ENCODE peak calls at places on chromosomes 5 and 9, in five cellular contexts. One of them, this sample, is unnamed.

GRCh38 chr9:91758491-91758981 is 191.5 kb downstream of the ROR2 start:
- DNase-seq in Calu3: peak
- DNase-seq in fibroblast of pulmonary artery: peak
- DNase-seq in neural crest cell: peak
- DNase-seq in endothelial cell: peak
- DNase-seq in this sample: peak

GRCh38 chr5:135392256-135392655 is 6.8 kb downstream of the MACROH2A1 start:
- DNase-seq in neural crest cell: no peak
- DNase-seq in Calu3: no peak
- DNase-seq in fibroblast of pulmonary artery: peak
- DNase-seq in endothelial cell: no peak
- DNase-seq in this sample: no peak

GRCh38 chr9:15189491-15189890 is 117.5 kb downstream of the TTC39B start:
- DNase-seq in neural crest cell: no peak
- DNase-seq in Calu3: no peak
- DNase-seq in fibroblast of pulmonary artery: no peak
- DNase-seq in endothelial cell: no peak
- DNase-seq in this sample: no peak

GRCh38 chr5:84642795-84643194 is 258.1 kb upstream of the EDIL3 start:
- DNase-seq in neural crest cell: no peak
- DNase-seq in fibroblast of pulmonary artery: peak
- DNase-seq in endothelial cell: no peak
- DNase-seq in Calu3: no peak
- DNase-seq in this sample: no peak

GRCh38 chr9:116504081-116504480 is 183.0 kb upstream of the TRIM32 start:
- DNase-seq in neural crest cell: no peak
- DNase-seq in Calu3: no peak
- DNase-seq in fibroblast of pulmonary artery: no peak
- DNase-seq in endothelial cell: no peak
- DNase-seq in this sample: no peak

GRCh38 chr5:10077721-10078551 is 171.8 kb downstream of the ATPSCKMT start:
- DNase-seq in neural crest cell: no peak
- DNase-seq in endothelial cell: no peak
- DNase-seq in Calu3: no peak
- DNase-seq in fibroblast of pulmonary artery: no peak
- DNase-seq in this sample: no peak

GRCh38 chr9:98383758-98384157 is 128.3 kb upstream of the TBC1D2 start:
- DNase-seq in neural crest cell: no peak
- DNase-seq in Calu3: no peak
- DNase-seq in endothelial cell: no peak
- DNase-seq in fibroblast of pulmonary artery: peak
- DNase-seq in this sample: no peak

GRCh38 chr9:75950983-75951382 is 60.5 kb downstream of the PCSK5 start:
- DNase-seq in neural crest cell: no peak
- DNase-seq in fibroblast of pulmonary artery: peak
- DNase-seq in endothelial cell: no peak
- DNase-seq in Calu3: no peak
- DNase-seq in this sample: no peak

GRCh38 chr5:152443935-152444334 is 38.9 kb upstream of the NMUR2 start:
- DNase-seq in fibroblast of pulmonary artery: no peak
- DNase-seq in endothelial cell: no peak
- DNase-seq in neural crest cell: no peak
- DNase-seq in Calu3: no peak
- DNase-seq in this sample: no peak

GRCh38 chr9:95857122-95857521 is 18.4 kb upstream of the ERCC6L2 start:
- DNase-seq in endothelial cell: no peak
- DNase-seq in fibroblast of pulmonary artery: peak
- DNase-seq in Calu3: peak
- DNase-seq in neural crest cell: no peak
- DNase-seq in this sample: peak

GRCh38 chr5:103211858-103212500 is 46.6 kb upstream of the MACIR start:
- DNase-seq in Calu3: no peak
- DNase-seq in endothelial cell: no peak
- DNase-seq in fibroblast of pulmonary artery: peak
- DNase-seq in neural crest cell: no peak
- DNase-seq in this sample: no peak

GRCh38 chr5:135038829-135039525 is 4.9 kb upstream of the PITX1 start:
- DNase-seq in Calu3: peak
- DNase-seq in neural crest cell: no peak
- DNase-seq in fibroblast of pulmonary artery: no peak
- DNase-seq in endothelial cell: no peak
- DNase-seq in this sample: no peak

GRCh38 chr5:20575515-20575914 is 587.5 kb upstream of the CDH18 start:
- DNase-seq in fibroblast of pulmonary artery: no peak
- DNase-seq in neural crest cell: no peak
- DNase-seq in endothelial cell: no peak
- DNase-seq in Calu3: no peak
- DNase-seq in this sample: no peak

GRCh38 chr5:1171340-1171941 is 30.0 kb upstream of the SLC6A19 start:
- DNase-seq in Calu3: no peak
- DNase-seq in fibroblast of pulmonary artery: peak
- DNase-seq in endothelial cell: no peak
- DNase-seq in neural crest cell: no peak
- DNase-seq in this sample: no peak

GRCh38 chr5:73682176-73682575 is 56.2 kb downstream of the ARHGEF28 start:
- DNase-seq in endothelial cell: no peak
- DNase-seq in fibroblast of pulmonary artery: no peak
- DNase-seq in Calu3: no peak
- DNase-seq in neural crest cell: no peak
- DNase-seq in this sample: no peak

GRCh38 chr9:130073373-130073772 is 19.7 kb downstream of the GPR107 start:
- DNase-seq in fibroblast of pulmonary artery: peak
- DNase-seq in neural crest cell: no peak
- DNase-seq in Calu3: no peak
- DNase-seq in endothelial cell: peak
- DNase-seq in this sample: no peak

GRCh38 chr5:55495216-55495615 is 39.5 kb downstream of the PLPP1 start:
- DNase-seq in endothelial cell: no peak
- DNase-seq in neural crest cell: no peak
- DNase-seq in Calu3: no peak
- DNase-seq in fibroblast of pulmonary artery: no peak
- DNase-seq in this sample: no peak

GRCh38 chr9:6681147-6681956 is 35.8 kb upstream of the GLDC start:
- DNase-seq in Calu3: peak
- DNase-seq in fibroblast of pulmonary artery: peak
- DNase-seq in endothelial cell: peak
- DNase-seq in neural crest cell: peak
- DNase-seq in this sample: peak

GRCh38 chr9:6681957-6682501 is 36.5 kb upstream of the GLDC start:
- DNase-seq in Calu3: no peak
- DNase-seq in endothelial cell: no peak
- DNase-seq in neural crest cell: no peak
- DNase-seq in fibroblast of pulmonary artery: no peak
- DNase-seq in this sample: no peak

GRCh38 chr9:6689893-6690634 is 44.5 kb upstream of the GLDC start:
- DNase-seq in fibroblast of pulmonary artery: no peak
- DNase-seq in neural crest cell: no peak
- DNase-seq in endothelial cell: no peak
- DNase-seq in Calu3: no peak
- DNase-seq in this sample: no peak

GRCh38 chr9:6687180-6687579 is 41.7 kb upstream of the GLDC start:
- DNase-seq in endothelial cell: no peak
- DNase-seq in Calu3: no peak
- DNase-seq in fibroblast of pulmonary artery: no peak
- DNase-seq in neural crest cell: no peak
- DNase-seq in this sample: no peak

GRCh38 chr9:6686396-6686795 is 40.9 kb upstream of the GLDC start:
- DNase-seq in endothelial cell: no peak
- DNase-seq in fibroblast of pulmonary artery: peak
- DNase-seq in Calu3: no peak
- DNase-seq in neural crest cell: no peak
- DNase-seq in this sample: no peak
- TF ChIP-seq CTCF in endothelial cell: no peak
- TF ChIP-seq CTCF in fibroblast of pulmonary artery: peak
- TF ChIP-seq CTCF in Calu3: no peak
- TF ChIP-seq CTCF in neural crest cell: no peak
- TF ChIP-seq CTCF in this sample: no peak

DNA sequence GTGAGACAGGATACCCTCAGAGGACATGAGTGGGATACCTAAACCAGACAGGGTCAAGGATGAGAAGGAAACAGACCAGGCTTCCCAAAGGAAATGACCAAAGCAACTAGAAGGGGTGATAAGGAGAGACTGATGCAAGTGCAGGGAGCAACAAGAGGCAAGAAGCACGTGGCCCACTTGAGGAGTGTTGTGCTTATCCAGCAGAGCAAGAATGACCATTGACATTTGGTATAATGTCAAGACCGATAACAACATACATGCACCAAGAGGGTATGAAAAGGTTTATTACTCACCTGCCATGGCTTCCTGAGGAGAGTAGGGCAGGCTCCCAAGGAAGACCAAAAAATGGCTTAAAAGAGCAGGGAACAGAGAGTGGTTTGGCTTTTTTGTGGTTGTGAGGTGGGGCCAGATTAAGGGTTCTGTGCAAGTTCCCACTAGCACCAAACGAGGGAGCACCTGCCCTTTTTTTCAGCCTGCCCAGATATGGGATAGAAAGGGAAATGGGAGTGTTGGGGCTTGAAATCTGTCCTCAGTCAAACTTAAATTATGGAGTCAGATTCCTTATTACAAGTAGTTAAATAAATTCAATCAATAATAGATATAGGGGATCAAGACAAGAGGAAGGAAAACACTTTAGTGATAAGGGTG is 513.6 kb downstream of the RASEF start:
- DNase-seq in neural crest cell: no peak
- DNase-seq in Calu3: no peak
- DNase-seq in endothelial cell: no peak
- DNase-seq in fibroblast of pulmonary artery: no peak
- DNase-seq in this sample: no peak
- TF ChIP-seq CTCF in neural crest cell: no peak
- TF ChIP-seq CTCF in Calu3: no peak
- TF ChIP-seq CTCF in endothelial cell: no peak
- TF ChIP-seq CTCF in fibroblast of pulmonary artery: no peak
- TF ChIP-seq CTCF in this sample: no peak

GRCh38 chr5:16160706-16161105 is 18.9 kb downstream of the MARCHF11 start:
- DNase-seq in endothelial cell: peak
- DNase-seq in neural crest cell: peak
- DNase-seq in Calu3: peak
- DNase-seq in fibroblast of pulmonary artery: peak
- DNase-seq in this sample: peak
- TF ChIP-seq CTCF in endothelial cell: peak
- TF ChIP-seq CTCF in neural crest cell: peak
- TF ChIP-seq CTCF in Calu3: peak
- TF ChIP-seq CTCF in fibroblast of pulmonary artery: peak
- TF ChIP-seq CTCF in this sample: peak

GRCh38 chr5:169804861-169805260 is 167.8 kb downstream of the DOCK2 start:
- DNase-seq in fibroblast of pulmonary artery: peak
- DNase-seq in endothelial cell: no peak
- DNase-seq in Calu3: no peak
- DNase-seq in neural crest cell: no peak
- DNase-seq in this sample: no peak

GRCh38 chr5:169808118-169808581 is 171.1 kb downstream of the DOCK2 start:
- DNase-seq in endothelial cell: no peak
- DNase-seq in Calu3: no peak
- DNase-seq in neural crest cell: no peak
- DNase-seq in fibroblast of pulmonary artery: no peak
- DNase-seq in this sample: no peak

GRCh38 chr5:169805937-169806700 is 169.0 kb downstream of the DOCK2 start:
- DNase-seq in endothelial cell: no peak
- DNase-seq in neural crest cell: no peak
- DNase-seq in fibroblast of pulmonary artery: no peak
- DNase-seq in Calu3: no peak
- DNase-seq in this sample: no peak

GRCh38 chr5:169803077-169803981 is 166.3 kb downstream of the DOCK2 start:
- DNase-seq in endothelial cell: no peak
- DNase-seq in fibroblast of pulmonary artery: peak
- DNase-seq in neural crest cell: no peak
- DNase-seq in Calu3: no peak
- DNase-seq in this sample: no peak

DNA sequence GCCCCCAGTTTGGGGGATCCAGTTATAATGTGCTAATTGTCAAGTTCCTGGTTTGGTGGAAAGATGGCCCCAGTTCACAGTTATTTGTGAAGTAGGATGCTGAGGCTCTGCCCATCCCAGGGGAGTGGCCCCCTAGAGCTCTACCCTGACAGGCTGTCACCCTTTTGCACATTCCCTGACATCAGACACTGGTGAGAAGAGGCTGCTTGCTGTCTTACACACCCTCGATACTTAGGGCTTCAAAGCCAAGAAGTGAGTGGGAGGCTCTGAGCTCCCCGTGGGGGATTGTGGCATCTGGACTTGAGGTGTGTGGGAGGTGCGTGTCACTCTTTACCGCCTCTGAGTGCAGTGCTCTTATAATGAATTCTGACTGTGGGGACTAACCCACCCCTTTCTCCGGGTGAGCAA is 168.5 kb downstream of the DOCK2 start:
- DNase-seq in endothelial cell: no peak
- DNase-seq in neural crest cell: peak
- DNase-seq in fibroblast of pulmonary artery: peak
- DNase-seq in Calu3: no peak
- DNase-seq in this sample: peak
- TF ChIP-seq CTCF in endothelial cell: no peak
- TF ChIP-seq CTCF in neural crest cell: peak
- TF ChIP-seq CTCF in fibroblast of pulmonary artery: no peak
- TF ChIP-seq CTCF in Calu3: no peak
- TF ChIP-seq CTCF in this sample: no peak

DNA sequence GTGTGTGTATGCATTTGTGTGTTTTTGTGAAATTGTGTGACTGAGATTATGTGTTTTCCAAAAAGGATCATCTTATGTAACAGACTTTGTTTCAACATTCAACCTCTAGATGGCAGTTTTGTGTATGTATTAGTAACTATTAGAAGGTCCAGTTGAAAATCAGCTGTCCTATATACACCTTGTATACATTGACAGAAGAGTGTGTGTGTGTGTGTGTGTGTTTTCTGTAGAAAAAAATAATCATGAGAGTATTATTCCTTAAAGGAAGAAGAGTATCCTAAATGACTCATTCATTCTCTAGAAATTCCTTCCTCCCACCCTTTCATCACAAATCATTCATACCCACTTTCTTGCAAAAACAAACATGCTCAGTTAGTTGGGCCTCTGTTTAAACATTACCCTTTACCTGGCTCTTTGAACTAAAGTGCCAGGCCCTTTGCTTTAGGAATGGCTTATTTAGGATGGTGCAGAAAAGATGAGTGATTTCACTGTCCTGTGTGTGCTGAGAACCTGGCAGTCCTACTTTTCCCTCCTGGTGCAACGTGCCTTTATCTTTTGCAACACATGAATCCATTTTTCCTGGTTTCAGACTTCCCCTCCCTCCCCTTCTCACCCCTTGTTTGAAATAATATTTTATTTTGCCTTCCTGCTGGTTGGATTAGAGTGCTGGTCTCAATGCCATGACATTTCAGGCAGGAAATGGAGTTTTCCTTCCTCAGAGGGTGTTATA is 152.2 kb downstream of the ARHGAP26 start:
- DNase-seq in endothelial cell: no peak
- DNase-seq in fibroblast of pulmonary artery: peak
- DNase-seq in neural crest cell: no peak
- DNase-seq in Calu3: no peak
- DNase-seq in this sample: no peak
- TF ChIP-seq CTCF in endothelial cell: no peak
- TF ChIP-seq CTCF in fibroblast of pulmonary artery: peak
- TF ChIP-seq CTCF in neural crest cell: peak
- TF ChIP-seq CTCF in Calu3: peak
- TF ChIP-seq CTCF in this sample: peak

GRCh38 chr9:99819123-99819483 is 2.6 kb upstream of the NR4A3 start:
- DNase-seq in fibroblast of pulmonary artery: no peak
- DNase-seq in endothelial cell: no peak
- DNase-seq in Calu3: no peak
- DNase-seq in neural crest cell: no peak
- DNase-seq in this sample: no peak
- TF ChIP-seq CTCF in fibroblast of pulmonary artery: no peak
- TF ChIP-seq CTCF in endothelial cell: no peak
- TF ChIP-seq CTCF in Calu3: no peak
- TF ChIP-seq CTCF in neural crest cell: no peak
- TF ChIP-seq CTCF in this sample: no peak

GRCh38 chr9:83130541-83130940 is 67.6 kb upstream of the RASEF start:
- DNase-seq in endothelial cell: no peak
- DNase-seq in fibroblast of pulmonary artery: no peak
- DNase-seq in neural crest cell: no peak
- DNase-seq in Calu3: peak
- DNase-seq in this sample: no peak
- TF ChIP-seq CTCF in endothelial cell: no peak
- TF ChIP-seq CTCF in fibroblast of pulmonary artery: no peak
- TF ChIP-seq CTCF in neural crest cell: no peak
- TF ChIP-seq CTCF in Calu3: no peak
- TF ChIP-seq CTCF in this sample: no peak